ENCODE peak calls at places on chromosomes 1 and 21, in nine cellular contexts. T is HAP-1; C is psoas muscle; E is body of pancreas; V is heart right ventricle; L is tibial nerve; N is CD8-positive, alpha-beta memory T cell; P is neural progenitor cell; D is SK-N-SH. W is an unnamed sample. For H3K4me1, the result is how much of the 10 kb centered on the place peaks cover.

GRCh38 chr21:41974752-41975053 is 20.9 kb upstream of the C2CD2 start:
- DNase-seq in D (no peak), N (no peak), T (no peak), V (no peak), C (no peak), P (no peak), L (no peak), E (no peak), W (no peak)

GRCh38 chr1:91700332-91700731 is 185.6 kb downstream of the TGFBR3 start:
- DNase-seq in N (no peak), E (no peak), V (no peak), T (no peak), C (no peak), D (no peak), L (no peak), P (no peak), W (no peak)

GRCh38 chr1:247286134-247286670 is 30.3 kb downstream of the VN1R5 start:
- DNase-seq in D (no peak), N (no peak), V (no peak), L (no peak), T (no peak), C (no peak), P (no peak), E (no peak), W (no peak)

GRCh38 chr1:17356387-17356992 is 15.5 kb upstream of the PADI6 start:
- DNase-seq in D (no peak), V (no peak), N (no peak), T (no peak), E (no peak), L (no peak), P (no peak), C (no peak), W (no peak)

GRCh38 chr1:29832936-29833335 is 596.6 kb downstream of the PTPRU start:
- DNase-seq in C (no peak), N (no peak), P (no peak), V (no peak), L (no peak), E (no peak), T (no peak), D (no peak), W (no peak)

GRCh38 chr1:106568161-106568560 is 488.3 kb upstream of the PRMT6 start:
- DNase-seq in T (no peak), P (no peak), D (no peak), V (no peak), E (no peak), C (no peak), L (no peak), N (no peak), W (peak)

GRCh38 chr1:201741763-201742342 is 87.1 kb upstream of the IPO9 start:
- DNase-seq in P (no peak), N (no peak), D (no peak), C (no peak), L (no peak), T (no peak), E (no peak), V (no peak), W (no peak)

GRCh38 chr1:119686661-119687060 is 25.1 kb upstream of the PHGDH start:
- DNase-seq in V (no peak), L (no peak), P (no peak), D (no peak), N (no peak), E (peak), C (no peak), T (no peak), W (no peak)

GRCh38 chr1:100353988-100354387 is 1.7 kb downstream of the CDC14A start:
- DNase-seq in L (no peak), E (no peak), P (peak), C (no peak), N (no peak), V (no peak), T (peak), D (peak), W (peak)

GRCh38 chr1:90143522-90144050 is 148.7 kb downstream of the ZNF326 start:
- DNase-seq in D (no peak), E (no peak), L (no peak), V (no peak), C (no peak), N (no peak), T (no peak), P (no peak), W (peak)

GRCh38 chr1:214957330-214958137 is 125.0 kb upstream of the KCNK2 start:
- DNase-seq in L (peak), E (peak), D (no peak), P (no peak), V (no peak), T (no peak), N (no peak), C (no peak), W (peak)

GRCh38 chr1:46175243-46175642 is 356 bp downstream of the TSPAN1 start:
- DNase-seq in V (no peak), E (no peak), L (no peak), C (no peak), T (no peak), N (no peak), P (no peak), D (no peak), W (no peak)

GRCh38 chr1:8371372-8371991 is 53.6 kb downstream of the SLC45A1 start:
- DNase-seq in P (no peak), N (no peak), L (no peak), E (no peak), V (peak), T (no peak), D (no peak), C (peak), W (no peak)

GRCh38 chr1:8086071-8086470 is 60.0 kb upstream of the ERRFI1 start:
- DNase-seq in L (no peak), D (no peak), V (no peak), C (no peak), N (no peak), E (no peak), T (no peak), P (no peak), W (no peak)

GRCh38 chr1:204435246-204435885 is 23.7 kb upstream of the PPP1R15B start:
- DNase-seq in N (no peak), V (no peak), E (no peak), T (no peak), C (no peak), L (peak), D (no peak), P (no peak), W (peak)

GRCh38 chr1:203625623-203626189 is 926 bp upstream of the ATP2B4 start:
- DNase-seq in C (no peak), E (peak), L (peak), V (peak), T (no peak), D (peak), N (peak), P (no peak), W (peak)

GRCh38 chr1:200681231-200681630 is 11.5 kb upstream of the DDX59 start:
- DNase-seq in L (no peak), P (no peak), V (no peak), D (no peak), N (no peak), E (no peak), T (no peak), C (no peak), W (no peak)

GRCh38 chr1:8712413-8713229 is 104.8 kb downstream of the RERE start:
- DNase-seq in V (no peak), N (no peak), C (no peak), T (peak), D (no peak), P (peak), E (no peak), L (no peak), W (peak)

GRCh38 chr21:36055551-36055950 is 4.8 kb downstream of the SETD4 start:
- DNase-seq in D (no peak), T (no peak), L (no peak), E (no peak), C (no peak), V (peak), P (no peak), N (no peak), W (no peak)

GRCh38 chr1:51472349-51472748 is 46.7 kb downstream of the EPS15 start:
- DNase-seq in C (no peak), N (no peak), V (peak), E (peak), T (no peak), P (no peak), L (no peak), D (no peak), W (no peak)
- H3K4me3 ChIP-seq in C (no peak), N (no peak), V (no peak), E (no peak), T (no peak), P (no peak), L (no peak), D (no peak), W (no peak)

DNA sequence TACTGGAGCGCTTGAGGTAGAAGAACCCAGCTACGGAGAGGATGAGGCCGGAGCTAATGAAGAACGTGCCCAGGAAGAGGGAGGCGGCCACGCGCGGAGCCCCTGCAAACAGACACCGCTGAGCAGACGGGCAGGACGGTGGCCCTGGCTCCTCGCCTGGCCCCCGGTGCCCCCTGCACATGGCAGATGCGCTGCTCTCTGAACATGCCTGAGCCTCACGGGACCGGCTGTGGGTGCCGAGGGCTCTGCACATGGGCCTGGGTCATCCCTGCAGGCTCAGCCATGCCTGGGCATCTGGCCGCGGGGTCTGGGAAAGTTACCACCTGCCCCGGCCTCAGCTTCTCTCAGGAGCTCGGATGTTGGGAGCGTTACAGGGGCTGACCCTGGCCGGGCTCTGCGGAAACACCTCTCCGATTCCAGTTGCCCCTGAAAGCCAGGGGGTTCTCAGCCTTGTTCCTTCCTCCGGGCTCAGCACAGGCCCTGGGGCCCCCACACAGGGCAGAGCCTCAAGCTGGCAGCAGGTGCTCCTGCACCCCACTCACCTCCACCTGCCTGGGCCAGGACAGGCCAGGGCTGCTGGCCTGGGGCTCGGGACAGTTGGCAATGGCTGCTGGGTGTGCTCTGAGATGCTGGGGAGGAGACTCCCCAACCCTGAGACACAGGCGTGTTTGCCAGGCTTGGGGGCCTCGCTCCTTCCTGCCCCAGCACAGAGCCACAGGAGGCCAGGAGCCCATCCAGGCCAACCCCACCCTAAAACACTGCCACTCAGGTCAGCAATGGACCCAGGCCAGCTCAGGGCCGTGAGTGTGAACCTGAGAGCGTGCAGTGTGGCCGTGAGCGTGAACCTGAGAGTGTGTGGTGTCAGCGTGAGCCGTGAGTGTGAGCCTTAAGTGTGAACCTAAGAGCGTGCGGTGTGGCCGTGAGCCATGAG is 12.1 kb upstream of the RNF223 start:
- DNase-seq in T (peak), L (no peak), P (no peak), D (peak), N (peak), E (no peak), C (no peak), V (no peak), W (no peak)
- H3K4me1 ChIP-seq in T (under half), L (under half), P (under half), D (under half), N (under half), E (under half), C (under half), V (under half), W (under half)

DNA sequence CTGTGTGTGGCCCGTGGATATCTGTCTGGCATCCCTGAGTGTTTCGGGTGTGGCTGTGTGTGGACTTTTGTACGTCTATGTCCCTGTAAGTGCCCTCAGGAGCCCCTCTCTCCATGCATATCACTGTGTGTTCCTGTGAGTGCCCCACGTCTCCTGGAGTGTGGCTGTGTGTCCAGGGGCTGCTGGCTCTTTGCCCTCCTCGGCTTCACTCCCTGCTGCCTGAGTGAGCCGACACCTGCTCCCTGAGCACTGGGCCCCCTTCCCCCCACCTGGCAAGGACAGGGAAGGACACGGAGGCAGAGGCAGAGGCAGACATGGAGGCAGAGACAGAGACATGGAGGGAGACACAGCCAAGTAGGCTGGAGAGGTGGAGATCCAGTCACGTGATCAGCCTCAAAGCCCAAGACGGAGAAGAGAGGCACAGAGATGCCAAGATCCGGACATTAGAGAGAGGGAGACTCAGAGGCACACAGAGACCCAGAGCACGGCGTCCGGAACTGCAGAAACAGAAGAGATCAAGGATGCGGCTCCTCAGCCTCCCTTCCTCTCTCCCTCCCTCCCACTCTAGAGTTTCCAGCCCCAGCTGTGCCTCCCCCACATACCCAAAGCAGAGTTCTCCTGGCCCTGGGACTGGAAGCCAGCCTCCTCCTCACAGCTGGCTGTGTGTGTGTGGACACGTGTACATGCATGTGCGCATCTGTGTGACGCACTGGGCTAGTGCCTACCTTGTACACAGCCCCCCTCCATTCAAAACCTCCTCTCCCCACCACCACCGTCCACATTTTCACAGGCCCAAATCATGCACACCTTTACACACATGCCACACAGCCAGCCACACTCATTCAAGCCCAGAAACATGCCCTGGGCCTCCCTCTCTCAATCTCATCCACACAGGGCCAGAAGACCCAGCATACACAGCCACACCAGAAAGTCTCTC is 39.0 kb upstream of the WASF2 start:
- DNase-seq in D (no peak), P (peak), E (peak), T (no peak), V (peak), L (peak), C (peak), N (no peak), W (no peak)
- H3K4me3 ChIP-seq in D (no peak), P (peak), E (no peak), T (no peak), V (peak), L (peak), C (peak), N (peak), W (no peak)

DNA sequence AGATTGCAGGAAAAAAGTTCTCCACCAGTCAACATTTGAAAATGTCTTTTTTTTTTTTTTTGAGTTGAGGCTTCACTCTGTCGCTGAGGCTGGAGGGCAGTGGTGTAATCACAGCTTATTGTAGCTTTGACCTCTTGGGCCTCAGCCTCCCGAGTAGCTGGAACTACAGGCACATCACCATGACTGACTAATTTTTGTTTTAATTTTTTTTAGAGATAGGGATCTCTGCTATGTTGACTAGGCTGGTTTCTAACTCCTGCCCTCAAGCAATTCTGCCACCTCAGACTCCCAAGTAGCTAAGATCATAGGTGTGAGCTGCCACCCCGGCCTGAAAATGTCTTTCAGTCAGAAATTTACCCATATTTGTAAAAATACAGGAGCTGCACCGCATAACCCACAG is 30.6 kb upstream of the USP24 start:
- DNase-seq in T (no peak), D (no peak), V (no peak), C (no peak), E (no peak), N (no peak), L (no peak), P (no peak), W (no peak)
- H3K4me1 ChIP-seq in T (under half), D (under half), V (under half), C (under half), E (under half), N (under half), L (under half), P (under half), W (under half)

DNA sequence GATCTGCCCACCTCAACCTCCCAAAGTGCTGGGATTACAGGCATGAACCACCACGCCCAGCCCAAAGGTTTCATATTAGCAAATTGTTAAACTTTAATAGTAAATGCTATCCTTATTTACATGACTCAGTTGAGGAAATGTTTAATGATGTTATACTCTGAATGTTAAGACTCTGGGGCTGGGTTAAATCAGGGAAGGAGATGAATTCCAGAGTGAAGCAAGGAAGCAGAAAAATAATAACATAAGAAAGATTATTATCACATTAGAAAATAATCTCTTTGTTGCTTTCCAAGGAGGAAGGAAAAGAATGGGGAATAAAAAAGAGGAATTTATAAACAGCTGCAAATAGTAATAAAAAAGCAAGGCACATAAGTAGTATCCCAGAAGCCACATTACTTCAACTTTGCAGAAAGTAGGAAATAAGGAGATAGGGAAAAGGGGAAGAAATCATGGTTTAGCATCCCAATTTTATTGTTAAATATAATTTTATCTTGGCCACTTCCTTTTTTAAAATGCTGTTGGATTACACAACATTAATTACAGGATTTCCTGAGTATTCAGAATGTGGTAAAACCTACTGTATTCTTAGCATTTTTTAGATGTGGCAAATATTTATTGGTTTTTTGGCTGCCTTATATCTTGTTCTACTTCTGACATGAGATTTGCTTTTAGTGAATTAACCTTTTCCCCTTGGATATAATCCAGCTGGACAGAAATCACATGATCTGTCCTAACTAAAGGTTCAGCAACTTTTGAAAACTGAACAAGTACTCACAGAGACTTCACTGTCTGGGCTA is 105.1 kb downstream of the PTGS2 start:
- DNase-seq in N (no peak), E (no peak), C (no peak), V (no peak), L (no peak), D (no peak), P (no peak), T (no peak), W (peak)
- H3K4me3 ChIP-seq in N (no peak), E (no peak), C (no peak), V (no peak), L (no peak), D (no peak), P (no peak), T (no peak), W (no peak)

GRCh38 chr1:236287356-236287755 is 5.6 kb upstream of the ERO1B start:
- DNase-seq in L (no peak), V (no peak), P (no peak), N (no peak), D (no peak), T (no peak), E (no peak), C (no peak), W (no peak)

GRCh38 chr1:236281286-236282158 is at the start of gene ERO1B:
- DNase-seq in E (peak), N (peak), C (peak), T (peak), D (peak), L (peak), P (peak), V (peak), W (peak)

GRCh38 chr1:236282719-236283118 is 961 bp upstream of the ERO1B start:
- DNase-seq in V (no peak), D (no peak), T (no peak), C (no peak), E (no peak), L (no peak), P (no peak), N (no peak), W (no peak)

GRCh38 chr1:236282159-236282716 is 480 bp upstream of the ERO1B start:
- DNase-seq in P (no peak), V (no peak), D (no peak), C (no peak), N (no peak), E (no peak), L (no peak), T (no peak), W (no peak)

DNA sequence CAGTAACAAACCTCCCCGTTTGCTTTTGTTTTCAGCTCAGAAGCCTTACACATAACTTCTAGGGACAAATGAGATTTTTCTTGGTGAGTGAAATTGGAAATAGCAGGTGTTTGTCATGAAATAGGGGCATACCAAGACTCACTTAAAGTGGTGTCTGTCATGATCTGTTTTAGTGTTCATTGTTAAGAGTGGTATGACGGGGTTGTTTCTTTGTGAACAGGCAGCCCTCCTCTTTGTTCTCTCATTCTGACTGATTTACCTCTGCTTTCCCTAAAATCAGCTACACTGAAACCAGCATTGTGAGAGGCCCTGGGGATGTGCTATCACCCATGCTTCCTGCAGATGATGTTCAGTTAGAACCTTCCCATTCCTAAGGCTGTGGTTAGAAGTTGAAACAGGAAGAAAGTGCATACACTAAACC is 2.5 kb upstream of the ERO1B start:
- DNase-seq in V (no peak), C (no peak), L (no peak), N (no peak), T (no peak), D (no peak), P (peak), E (no peak), W (no peak)
- H3K4me1 ChIP-seq in V (under half), C (under half), L (under half), N (under half), T (under half), D (under half), P (under half), E (half or more), W (under half)

GRCh38 chr1:38680801-38681510 is 178.6 kb downstream of the RRAGC start:
- DNase-seq in E (no peak), D (no peak), C (no peak), T (no peak), V (no peak), N (no peak), P (peak), L (no peak), W (peak)
- H3K4me3 ChIP-seq in E (no peak), D (no peak), C (no peak), T (no peak), V (no peak), N (no peak), P (no peak), L (no peak), W (no peak)

W was measured in A673.